ENCODE peak calls at places on chromosomes 5 and 9, in ten cellular contexts. T, N, C, Z, S, O, B, W, Q and F are unnamed samples.

GRCh38 chr5:157172408-157172807 is 6.3 kb upstream of the GARIN3 start:
- DNase-seq in T (no peak), N (peak; percentile 55), C (no peak), Z (no peak), S (no peak), O (no peak), B (peak; percentile 51), W (no peak), Q (peak; percentile 27), F (no peak)

GRCh38 chr9:134475051-134475790 is 149.0 kb downstream of the RXRA start:
- DNase-seq in T (peak; percentile 68), N (no peak), C (peak; percentile 85), Z (no peak), S (peak; percentile 21), O (no peak), B (peak; percentile 39), W (no peak), Q (no peak), F (no peak)

GRCh38 chr5:54778783-54779182 is 206.6 kb downstream of the ESM1 start:
- DNase-seq in T (no peak), N (no peak), C (no peak), Z (no peak), S (no peak), O (no peak), B (no peak), W (no peak), Q (no peak), F (no peak)

GRCh38 chr9:33795819-33796218 is 458 bp downstream of the PRSS3 start:
- DNase-seq in T (no peak), N (no peak), C (no peak), Z (no peak), S (no peak), O (peak; percentile 67), B (no peak), W (no peak), Q (no peak), F (no peak)

GRCh38 chr9:35575478-35575877 is 29.6 kb upstream of the TESK1 start:
- DNase-seq in T (no peak), N (no peak), C (no peak), Z (no peak), S (no peak), O (no peak), B (no peak), W (no peak), Q (no peak), F (no peak)

GRCh38 chr9:96612105-96612965 is 7.3 kb downstream of the CDC14B start:
- DNase-seq in T (peak; percentile 67), N (no peak), C (peak; percentile 70), Z (peak; percentile 53), S (peak; percentile 74), O (peak; percentile 31), B (no peak), W (no peak), Q (peak; percentile 81), F (no peak)

GRCh38 chr5:141747152-141747640 is 65.2 kb upstream of the ARAP3 start:
- DNase-seq in T (peak; percentile 25), N (no peak), C (peak; percentile 85), Z (peak; percentile 94), S (no peak), O (peak; percentile 97), B (no peak), W (no peak), Q (no peak), F (peak; percentile 80)

GRCh38 chr9:120875954-120876841 is 790 bp downstream of the PHF19 start:
- DNase-seq in T (peak; percentile 75), N (no peak), C (peak; percentile 90), Z (peak; percentile 81), S (peak; percentile 62), O (peak; percentile 70), B (peak; percentile 59), W (no peak), Q (peak; percentile 73), F (peak; percentile 41)

GRCh38 chr5:100186181-100186580 is 349.0 kb upstream of the FAM174A start:
- DNase-seq in T (no peak), N (no peak), C (no peak), Z (no peak), S (no peak), O (no peak), B (no peak), W (no peak), Q (no peak), F (no peak)

GRCh38 chr5:135568923-135569360 is 9.8 kb downstream of the CXCL14 start:
- DNase-seq in T (no peak), N (no peak), C (no peak), Z (no peak), S (no peak), O (no peak), B (no peak), W (no peak), Q (no peak), F (no peak)

GRCh38 chr9:117703538-117703937 is 665 bp upstream of the TLR4 start:
- DNase-seq in T (no peak), N (no peak), C (no peak), Z (no peak), S (no peak), O (no peak), B (no peak), W (no peak), Q (no peak), F (no peak)